ENCODE peak calls at places on chromosomes 13 and 19, in seven cellular contexts. J is naive thymus-derived CD4-positive, alpha-beta T cell; W is thoracic aorta; N is SJCRH30; R is fibroblast of lung; Y is tibial artery; P is body of pancreas. I is an unnamed sample. For H3K9me3, the result is how much of the 10 kb centered on the place peaks cover.

GRCh38 chr13:106140476-106140875 is 395.0 kb downstream of the EFNB2 start:
- DNase-seq in Y (no peak), P (no peak), R (peak), J (no peak), W (no peak), N (no peak), I (no peak)

GRCh38 chr13:33263976-33264619 is 21.5 kb downstream of the STARD13 start:
- DNase-seq in W (no peak), N (no peak), R (no peak), Y (no peak), P (no peak), J (no peak), I (no peak)

GRCh38 chr13:86318424-86318823 is 519.2 kb upstream of the SLITRK6 start:
- DNase-seq in R (no peak), J (no peak), N (no peak), P (no peak), W (no peak), Y (no peak), I (no peak)

GRCh38 chr19:35462476-35462953 is 14.5 kb downstream of the FFAR2 start:
- DNase-seq in J (peak), W (no peak), P (no peak), N (no peak), Y (no peak), R (no peak), I (no peak)

GRCh38 chr13:97028441-97029299 is 34.4 kb upstream of the OXGR1 start:
- DNase-seq in Y (peak), W (no peak), P (peak), J (peak), R (peak), N (peak), I (peak)

GRCh38 chr19:12139309-12139708 is 841 bp downstream of the ZNF20 start:
- DNase-seq in J (no peak), Y (no peak), P (no peak), N (no peak), W (no peak), R (no peak), I (no peak)

GRCh38 chr13:79311456-79311855 is 94.6 kb downstream of the RBM26 start:
- DNase-seq in J (no peak), P (no peak), N (no peak), R (peak), W (no peak), Y (no peak), I (no peak)

GRCh38 chr19:799076-799881 is 2.0 kb downstream of the PTBP1 start:
- DNase-seq in W (no peak), J (peak), Y (no peak), P (peak), N (peak), R (peak), I (no peak)

GRCh38 chr19:7337380-7338194 is 11.2 kb upstream of the ARHGEF18 start:
- DNase-seq in R (no peak), P (no peak), Y (peak), W (no peak), N (no peak), J (no peak), I (no peak)

GRCh38 chr19:15025237-15025636 is 24.0 kb upstream of the CASP14 start:
- DNase-seq in Y (no peak), P (peak), N (no peak), R (no peak), J (no peak), W (no peak), I (no peak)

GRCh38 chr19:35851213-35852028 is 883 bp downstream of the NPHS1 start:
- DNase-seq in W (no peak), N (no peak), R (no peak), Y (no peak), P (peak), J (no peak), I (peak)

GRCh38 chr13:112065521-112065866 is 1.5 kb upstream of the SOX1 start:
- DNase-seq in Y (no peak), N (no peak), R (no peak), P (no peak), J (no peak), W (no peak), I (no peak)

GRCh38 chr13:36766295-36766694 is 52.7 kb upstream of the RFXAP start:
- DNase-seq in W (no peak), P (no peak), R (peak), N (no peak), Y (no peak), J (no peak), I (no peak)

GRCh38 chr19:30722236-30722635 is 350.1 kb downstream of the ZNF536 start:
- DNase-seq in P (no peak), R (no peak), W (no peak), J (no peak), N (peak), Y (no peak), I (no peak)

GRCh38 chr13:22141636-22142035 is 470.8 kb downstream of the FGF9 start:
- DNase-seq in N (no peak), W (no peak), R (peak), Y (no peak), P (no peak), J (no peak), I (no peak)

GRCh38 chr19:17830567-17831418 is 9.5 kb upstream of the INSL3 start:
- DNase-seq in R (peak), P (peak), Y (no peak), J (peak), N (peak), W (no peak), I (peak)

GRCh38 chr19:54521860-54522513 is 19.4 kb downstream of the LAIR2 start:
- DNase-seq in Y (no peak), J (no peak), R (no peak), P (no peak), N (no peak), W (no peak), I (no peak)

GRCh38 chr19:54518844-54519243 is 16.2 kb downstream of the LAIR2 start:
- DNase-seq in W (no peak), P (no peak), Y (no peak), N (no peak), R (no peak), J (no peak), I (no peak)

GRCh38 chr19:54517483-54517882 is 14.9 kb downstream of the LAIR2 start:
- DNase-seq in R (peak), W (no peak), Y (no peak), P (peak), J (peak), N (peak), I (no peak)

GRCh38 chr19:54523403-54523802 is 20.8 kb downstream of the LAIR2 start:
- DNase-seq in W (no peak), J (no peak), R (no peak), Y (no peak), N (no peak), P (no peak), I (no peak)

GRCh38 chr19:54521022-54521859 is 18.6 kb downstream of the LAIR2 start:
- DNase-seq in R (no peak), P (no peak), Y (no peak), J (no peak), W (no peak), N (no peak), I (no peak)
- H3K9me3 ChIP-seq in R (under half), P (under half), Y (under half), J (under half), W (under half), N (under half), I (under half)

GRCh38 chr19:57961785-57962184 is 12.5 kb downstream of the C19orf18 start:
- DNase-seq in P (no peak), W (no peak), J (no peak), R (no peak), N (no peak), Y (no peak), I (no peak)

GRCh38 chr19:57964761-57965160 is 9.6 kb downstream of the C19orf18 start:
- DNase-seq in W (no peak), R (no peak), P (no peak), N (no peak), J (no peak), Y (no peak), I (no peak)
- H3K9me3 ChIP-seq in W (half or more), R (under half), P (under half), N (under half), J (under half), Y (half or more), I (under half)

GRCh38 chr19:44232867-44233266 is 20.5 kb downstream of the ZNF227 start:
- DNase-seq in J (no peak), R (no peak), P (no peak), N (no peak), W (no peak), Y (no peak), I (no peak)
- H3K9me3 ChIP-seq in J (under half), R (under half), P (under half), N (under half), W (half or more), Y (half or more), I (under half)

DNA sequence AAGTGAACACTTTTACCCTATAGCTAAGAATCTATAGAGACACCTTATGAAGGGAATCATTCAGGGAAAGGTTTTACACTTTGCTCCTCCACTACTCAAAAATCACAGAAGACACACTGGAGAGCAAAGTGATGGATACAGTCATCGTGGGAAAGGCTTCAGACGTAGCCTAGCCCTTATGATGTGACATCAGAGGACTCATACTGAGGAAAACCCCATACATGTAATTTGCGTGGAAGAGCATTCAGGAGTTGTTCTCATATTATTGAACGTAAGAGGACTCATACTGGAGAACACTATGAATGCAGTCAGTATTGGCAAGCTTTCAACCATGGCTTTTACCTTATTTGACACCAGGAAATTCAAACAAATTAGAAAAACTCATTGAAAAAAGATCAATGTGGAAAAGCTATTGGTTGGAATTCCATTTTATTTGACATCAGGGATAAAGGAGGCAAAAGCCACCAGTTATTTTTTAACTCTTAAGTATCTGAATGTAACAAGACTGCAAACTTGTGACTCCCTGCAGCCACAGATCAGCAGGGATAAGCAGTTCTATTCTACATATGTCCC is 16.1 kb upstream of the ZNF274 start:
- DNase-seq in R (peak), P (no peak), Y (no peak), J (no peak), W (no peak), N (no peak), I (no peak)
- H3K9me3 ChIP-seq in R (under half), P (under half), Y (half or more), J (under half), W (half or more), N (under half), I (half or more)

GRCh38 chr19:55777528-55777927 is 8.6 kb downstream of the RFPL4AL1 start:
- DNase-seq in R (no peak), J (no peak), N (peak), P (peak), Y (no peak), W (no peak), I (peak)
- H3K9me3 ChIP-seq in R (under half), J (under half), N (under half), P (under half), Y (under half), W (under half), I (under half)

GRCh38 chr19:50632151-50632835 is 7.4 kb downstream of the SYT3 start:
- DNase-seq in R (no peak), W (no peak), J (no peak), P (no peak), Y (no peak), N (no peak), I (no peak)
- H3K9me3 ChIP-seq in R (under half), W (under half), J (under half), P (under half), Y (under half), N (under half), I (under half)

GRCh38 chr13:71030789-71031188 is 836.2 kb downstream of the DACH1 start:
- DNase-seq in P (no peak), Y (no peak), R (no peak), J (no peak), W (no peak), N (peak), I (no peak)

GRCh38 chr13:71033026-71033425 is 834.0 kb downstream of the DACH1 start:
- DNase-seq in W (no peak), J (no peak), N (no peak), P (no peak), Y (no peak), R (no peak), I (no peak)

GRCh38 chr13:71034018-71034417 is 833.0 kb downstream of the DACH1 start:
- DNase-seq in P (no peak), N (no peak), W (no peak), R (no peak), Y (no peak), J (no peak), I (no peak)

GRCh38 chr13:71028884-71029283 is 838.1 kb downstream of the DACH1 start:
- DNase-seq in P (no peak), R (no peak), W (no peak), N (no peak), Y (no peak), J (no peak), I (no peak)
- H3K9me3 ChIP-seq in P (under half), R (under half), W (under half), N (under half), Y (under half), J (under half), I (under half)

GRCh38 chr13:110664074-110664473 is 41.8 kb downstream of the CARS2 start:
- DNase-seq in Y (peak), W (no peak), P (no peak), J (no peak), R (no peak), N (no peak), I (no peak)

GRCh38 chr13:110665491-110666254 is 40.2 kb downstream of the CARS2 start:
- DNase-seq in W (no peak), N (no peak), J (no peak), Y (peak), P (no peak), R (no peak), I (no peak)

GRCh38 chr13:110666255-110666533 is 39.7 kb downstream of the CARS2 start:
- DNase-seq in R (no peak), J (no peak), Y (no peak), P (no peak), W (no peak), N (no peak), I (no peak)

GRCh38 chr13:110664673-110665072 is 41.2 kb downstream of the CARS2 start:
- DNase-seq in Y (peak), R (no peak), J (no peak), P (no peak), N (no peak), W (no peak), I (no peak)

GRCh38 chr13:110669036-110669435 is 36.9 kb downstream of the CARS2 start:
- DNase-seq in W (no peak), J (no peak), Y (no peak), P (no peak), N (no peak), R (no peak), I (no peak)
- H3K9me3 ChIP-seq in W (under half), J (under half), Y (under half), P (under half), N (under half), R (under half), I (under half)

I was measured in WERI-Rb-1.